ENCODE peak calls at places on chromosomes 4 and X, in eight cellular contexts. One of them, this sample, is unnamed.

GRCh38 chr4:1653776-1654175 is 30.3 kb downstream of the FAM53A start:
- DNase-seq in caudate nucleus: no peak
- DNase-seq in A549: no peak
- DNase-seq in EL: no peak
- DNase-seq in NCI-H1417 treated with DMSO at 0.1 percent for 48 hours: no peak
- DNase-seq in GM13977: no peak
- DNase-seq in mammary epithelial cell: no peak
- DNase-seq in T-helper 9 cell: no peak
- DNase-seq in this sample: no peak

GRCh38 chrX:50827996-50828395 is 14.0 kb upstream of the SHROOM4 start:
- DNase-seq in caudate nucleus: no peak
- DNase-seq in A549: no peak
- DNase-seq in EL: no peak
- DNase-seq in NCI-H1417 treated with DMSO at 0.1 percent for 48 hours: no peak
- DNase-seq in GM13977: no peak
- DNase-seq in mammary epithelial cell: peak
- DNase-seq in T-helper 9 cell: no peak
- DNase-seq in this sample: no peak

GRCh38 chr4:6475492-6476020 is 3.1 kb upstream of the PPP2R2C start:
- DNase-seq in caudate nucleus: no peak
- DNase-seq in A549: no peak
- DNase-seq in EL: no peak
- DNase-seq in NCI-H1417 treated with DMSO at 0.1 percent for 48 hours: no peak
- DNase-seq in GM13977: no peak
- DNase-seq in mammary epithelial cell: no peak
- DNase-seq in T-helper 9 cell: no peak
- DNase-seq in this sample: no peak

GRCh38 chrX:134764202-134764785 is 106.0 kb upstream of the PLAC1 start:
- DNase-seq in caudate nucleus: no peak
- DNase-seq in A549: peak
- DNase-seq in EL: peak
- DNase-seq in NCI-H1417 treated with DMSO at 0.1 percent for 48 hours: no peak
- DNase-seq in GM13977: peak
- DNase-seq in mammary epithelial cell: peak
- DNase-seq in T-helper 9 cell: no peak
- DNase-seq in this sample: no peak

GRCh38 chrX:119518371-119518770 is 46.8 kb downstream of the STEEP1 start:
- DNase-seq in caudate nucleus: no peak
- DNase-seq in A549: no peak
- DNase-seq in EL: no peak
- DNase-seq in NCI-H1417 treated with DMSO at 0.1 percent for 48 hours: no peak
- DNase-seq in GM13977: no peak
- DNase-seq in mammary epithelial cell: no peak
- DNase-seq in T-helper 9 cell: no peak
- DNase-seq in this sample: no peak

GRCh38 chrX:21427086-21427485 is 52.9 kb downstream of the CNKSR2 start:
- DNase-seq in caudate nucleus: no peak
- DNase-seq in A549: no peak
- DNase-seq in EL: no peak
- DNase-seq in NCI-H1417 treated with DMSO at 0.1 percent for 48 hours: no peak
- DNase-seq in GM13977: no peak
- DNase-seq in mammary epithelial cell: no peak
- DNase-seq in T-helper 9 cell: no peak
- DNase-seq in this sample: no peak

GRCh38 chr4:3479358-3480101 is 16.4 kb downstream of the DOK7 start:
- DNase-seq in caudate nucleus: no peak
- DNase-seq in A549: no peak
- DNase-seq in EL: no peak
- DNase-seq in NCI-H1417 treated with DMSO at 0.1 percent for 48 hours: no peak
- DNase-seq in GM13977: no peak
- DNase-seq in mammary epithelial cell: no peak
- DNase-seq in T-helper 9 cell: no peak
- DNase-seq in this sample: peak

GRCh38 chr4:5158825-5159224 is 107.5 kb downstream of the STK32B start:
- DNase-seq in caudate nucleus: no peak
- DNase-seq in A549: no peak
- DNase-seq in EL: no peak
- DNase-seq in NCI-H1417 treated with DMSO at 0.1 percent for 48 hours: no peak
- DNase-seq in GM13977: no peak
- DNase-seq in mammary epithelial cell: no peak
- DNase-seq in T-helper 9 cell: no peak
- DNase-seq in this sample: no peak

GRCh38 chr4:172688536-172688935 is 480.1 kb upstream of the GALNT7 start:
- DNase-seq in caudate nucleus: no peak
- DNase-seq in A549: no peak
- DNase-seq in EL: no peak
- DNase-seq in NCI-H1417 treated with DMSO at 0.1 percent for 48 hours: no peak
- DNase-seq in GM13977: no peak
- DNase-seq in mammary epithelial cell: no peak
- DNase-seq in T-helper 9 cell: no peak
- DNase-seq in this sample: no peak

GRCh38 chrX:65644621-65645287 is 22.7 kb upstream of the MSN start:
- DNase-seq in caudate nucleus: peak
- DNase-seq in A549: peak
- DNase-seq in EL: peak
- DNase-seq in NCI-H1417 treated with DMSO at 0.1 percent for 48 hours: no peak
- DNase-seq in GM13977: no peak
- DNase-seq in mammary epithelial cell: peak
- DNase-seq in T-helper 9 cell: no peak
- DNase-seq in this sample: peak

GRCh38 chrX:56233682-56234081 is 1.5 kb downstream of the KLF8 start:
- DNase-seq in caudate nucleus: peak
- DNase-seq in A549: no peak
- DNase-seq in EL: no peak
- DNase-seq in NCI-H1417 treated with DMSO at 0.1 percent for 48 hours: no peak
- DNase-seq in GM13977: peak
- DNase-seq in mammary epithelial cell: peak
- DNase-seq in T-helper 9 cell: no peak
- DNase-seq in this sample: peak

GRCh38 chr4:139641218-139641617 is 24.4 kb upstream of the MGST2 start:
- DNase-seq in caudate nucleus: no peak
- DNase-seq in A549: peak
- DNase-seq in EL: peak
- DNase-seq in NCI-H1417 treated with DMSO at 0.1 percent for 48 hours: no peak
- DNase-seq in GM13977: no peak
- DNase-seq in mammary epithelial cell: no peak
- DNase-seq in T-helper 9 cell: no peak
- DNase-seq in this sample: no peak

GRCh38 chrX:25105251-25105650 is 89.5 kb upstream of the ARX start:
- DNase-seq in caudate nucleus: no peak
- DNase-seq in A549: no peak
- DNase-seq in EL: no peak
- DNase-seq in NCI-H1417 treated with DMSO at 0.1 percent for 48 hours: no peak
- DNase-seq in GM13977: no peak
- DNase-seq in mammary epithelial cell: no peak
- DNase-seq in T-helper 9 cell: no peak
- DNase-seq in this sample: no peak

GRCh38 chrX:48835524-48836329 is at the start of gene PCSK1N:
- DNase-seq in caudate nucleus: peak
- DNase-seq in A549: peak
- DNase-seq in EL: no peak
- DNase-seq in NCI-H1417 treated with DMSO at 0.1 percent for 48 hours: peak
- DNase-seq in GM13977: peak
- DNase-seq in mammary epithelial cell: peak
- DNase-seq in T-helper 9 cell: peak
- DNase-seq in this sample: no peak

GRCh38 chrX:101191217-101191750 is 28.3 kb upstream of the DRP2 start:
- DNase-seq in caudate nucleus: no peak
- DNase-seq in A549: no peak
- DNase-seq in EL: no peak
- DNase-seq in NCI-H1417 treated with DMSO at 0.1 percent for 48 hours: no peak
- DNase-seq in GM13977: peak
- DNase-seq in mammary epithelial cell: no peak
- DNase-seq in T-helper 9 cell: no peak
- DNase-seq in this sample: peak

GRCh38 chr4:31538877-31539276 is 818.7 kb downstream of the PCDH7 start:
- DNase-seq in caudate nucleus: no peak
- DNase-seq in A549: no peak
- DNase-seq in EL: no peak
- DNase-seq in NCI-H1417 treated with DMSO at 0.1 percent for 48 hours: no peak
- DNase-seq in GM13977: no peak
- DNase-seq in mammary epithelial cell: no peak
- DNase-seq in T-helper 9 cell: no peak
- DNase-seq in this sample: no peak

GRCh38 chr4:76012388-76012801 is 5.1 kb upstream of the CXCL9 start:
- DNase-seq in caudate nucleus: no peak
- DNase-seq in A549: no peak
- DNase-seq in EL: peak
- DNase-seq in NCI-H1417 treated with DMSO at 0.1 percent for 48 hours: no peak
- DNase-seq in GM13977: no peak
- DNase-seq in mammary epithelial cell: peak
- DNase-seq in T-helper 9 cell: no peak
- DNase-seq in this sample: no peak

GRCh38 chrX:78104447-78105176 is 564 bp downstream of the PGK1 start:
- DNase-seq in caudate nucleus: peak
- DNase-seq in A549: peak
- DNase-seq in EL: peak
- DNase-seq in NCI-H1417 treated with DMSO at 0.1 percent for 48 hours: no peak
- DNase-seq in GM13977: peak
- DNase-seq in mammary epithelial cell: peak
- DNase-seq in T-helper 9 cell: peak
- DNase-seq in this sample: peak

GRCh38 chr4:26687728-26688127 is 103.8 kb downstream of the TBC1D19 start:
- DNase-seq in caudate nucleus: no peak
- DNase-seq in A549: no peak
- DNase-seq in EL: peak
- DNase-seq in NCI-H1417 treated with DMSO at 0.1 percent for 48 hours: no peak
- DNase-seq in GM13977: no peak
- DNase-seq in mammary epithelial cell: peak
- DNase-seq in T-helper 9 cell: no peak
- DNase-seq in this sample: no peak

GRCh38 chr4:2689825-2690700 is 66.1 kb downstream of the TNIP2 start:
- DNase-seq in caudate nucleus: no peak
- DNase-seq in A549: no peak
- DNase-seq in EL: no peak
- DNase-seq in NCI-H1417 treated with DMSO at 0.1 percent for 48 hours: no peak
- DNase-seq in GM13977: peak
- DNase-seq in mammary epithelial cell: no peak
- DNase-seq in T-helper 9 cell: no peak
- DNase-seq in this sample: peak

GRCh38 chr4:48645225-48645794 is 134.8 kb downstream of the FRYL start:
- DNase-seq in caudate nucleus: no peak
- DNase-seq in A549: no peak
- DNase-seq in EL: no peak
- DNase-seq in NCI-H1417 treated with DMSO at 0.1 percent for 48 hours: no peak
- DNase-seq in GM13977: no peak
- DNase-seq in mammary epithelial cell: no peak
- DNase-seq in T-helper 9 cell: no peak
- DNase-seq in this sample: no peak

GRCh38 chrX:48893556-48894348 is 3.8 kb downstream of the TIMM17B start:
- DNase-seq in caudate nucleus: no peak
- DNase-seq in A549: no peak
- DNase-seq in EL: no peak
- DNase-seq in NCI-H1417 treated with DMSO at 0.1 percent for 48 hours: no peak
- DNase-seq in GM13977: no peak
- DNase-seq in mammary epithelial cell: no peak
- DNase-seq in T-helper 9 cell: no peak
- DNase-seq in this sample: no peak

GRCh38 chr4:142697303-142697702 is 148.8 kb downstream of the INPP4B start:
- DNase-seq in caudate nucleus: no peak
- DNase-seq in A549: no peak
- DNase-seq in EL: no peak
- DNase-seq in NCI-H1417 treated with DMSO at 0.1 percent for 48 hours: peak
- DNase-seq in GM13977: no peak
- DNase-seq in mammary epithelial cell: no peak
- DNase-seq in T-helper 9 cell: no peak
- DNase-seq in this sample: no peak

GRCh38 chr4:43693876-43694275 is 754.7 kb downstream of the KCTD8 start:
- DNase-seq in caudate nucleus: no peak
- DNase-seq in A549: no peak
- DNase-seq in EL: no peak
- DNase-seq in NCI-H1417 treated with DMSO at 0.1 percent for 48 hours: no peak
- DNase-seq in GM13977: no peak
- DNase-seq in mammary epithelial cell: no peak
- DNase-seq in T-helper 9 cell: no peak
- DNase-seq in this sample: no peak

GRCh38 chr4:2258091-2259035 is 3.5 kb downstream of the MXD4 start:
- DNase-seq in caudate nucleus: no peak
- DNase-seq in A549: no peak
- DNase-seq in EL: no peak
- DNase-seq in NCI-H1417 treated with DMSO at 0.1 percent for 48 hours: no peak
- DNase-seq in GM13977: no peak
- DNase-seq in mammary epithelial cell: no peak
- DNase-seq in T-helper 9 cell: no peak
- DNase-seq in this sample: peak

GRCh38 chr4:105641876-105642275 is 66.6 kb downstream of the INTS12 start:
- DNase-seq in caudate nucleus: no peak
- DNase-seq in A549: no peak
- DNase-seq in EL: no peak
- DNase-seq in NCI-H1417 treated with DMSO at 0.1 percent for 48 hours: no peak
- DNase-seq in GM13977: no peak
- DNase-seq in mammary epithelial cell: no peak
- DNase-seq in T-helper 9 cell: no peak
- DNase-seq in this sample: no peak

GRCh38 chr4:6472387-6473263 is at the start of gene PPP2R2C:
- DNase-seq in caudate nucleus: no peak
- DNase-seq in A549: peak
- DNase-seq in EL: no peak
- DNase-seq in NCI-H1417 treated with DMSO at 0.1 percent for 48 hours: no peak
- DNase-seq in GM13977: peak
- DNase-seq in mammary epithelial cell: no peak
- DNase-seq in T-helper 9 cell: no peak
- DNase-seq in this sample: no peak

GRCh38 chr4:21827575-21827974 is 121.0 kb downstream of the KCNIP4 start:
- DNase-seq in caudate nucleus: no peak
- DNase-seq in A549: no peak
- DNase-seq in EL: no peak
- DNase-seq in NCI-H1417 treated with DMSO at 0.1 percent for 48 hours: no peak
- DNase-seq in GM13977: no peak
- DNase-seq in mammary epithelial cell: no peak
- DNase-seq in T-helper 9 cell: no peak
- DNase-seq in this sample: no peak

GRCh38 chrX:3545901-3546300 is 167.5 kb downstream of the PRKX start:
- DNase-seq in caudate nucleus: no peak
- DNase-seq in A549: no peak
- DNase-seq in EL: no peak
- DNase-seq in NCI-H1417 treated with DMSO at 0.1 percent for 48 hours: no peak
- DNase-seq in GM13977: no peak
- DNase-seq in mammary epithelial cell: peak
- DNase-seq in T-helper 9 cell: no peak
- DNase-seq in this sample: no peak

GRCh38 chrX:51456814-51457213 is 39.6 kb downstream of the NUDT11 start:
- DNase-seq in caudate nucleus: no peak
- DNase-seq in A549: no peak
- DNase-seq in EL: peak
- DNase-seq in NCI-H1417 treated with DMSO at 0.1 percent for 48 hours: no peak
- DNase-seq in GM13977: no peak
- DNase-seq in mammary epithelial cell: no peak
- DNase-seq in T-helper 9 cell: no peak
- DNase-seq in this sample: no peak

GRCh38 chr4:52019941-52020657 is at the start of gene LRRC66:
- DNase-seq in caudate nucleus: no peak
- DNase-seq in A549: no peak
- DNase-seq in EL: no peak
- DNase-seq in NCI-H1417 treated with DMSO at 0.1 percent for 48 hours: no peak
- DNase-seq in GM13977: no peak
- DNase-seq in mammary epithelial cell: no peak
- DNase-seq in T-helper 9 cell: no peak
- DNase-seq in this sample: no peak

GRCh38 chrX:11678174-11678573 is 12.5 kb upstream of the ARHGAP6 start:
- DNase-seq in caudate nucleus: no peak
- DNase-seq in A549: no peak
- DNase-seq in EL: no peak
- DNase-seq in NCI-H1417 treated with DMSO at 0.1 percent for 48 hours: no peak
- DNase-seq in GM13977: no peak
- DNase-seq in mammary epithelial cell: no peak
- DNase-seq in T-helper 9 cell: no peak
- DNase-seq in this sample: no peak

GRCh38 chr4:27048350-27049100 is 187.9 kb downstream of the STIM2 start:
- DNase-seq in caudate nucleus: no peak
- DNase-seq in A549: peak
- DNase-seq in EL: peak
- DNase-seq in NCI-H1417 treated with DMSO at 0.1 percent for 48 hours: peak
- DNase-seq in GM13977: peak
- DNase-seq in mammary epithelial cell: peak
- DNase-seq in T-helper 9 cell: no peak
- DNase-seq in this sample: no peak

GRCh38 chrX:27132851-27133250 is 330.3 kb downstream of the PPP4R3C start:
- DNase-seq in caudate nucleus: no peak
- DNase-seq in A549: no peak
- DNase-seq in EL: no peak
- DNase-seq in NCI-H1417 treated with DMSO at 0.1 percent for 48 hours: no peak
- DNase-seq in GM13977: no peak
- DNase-seq in mammary epithelial cell: no peak
- DNase-seq in T-helper 9 cell: no peak
- DNase-seq in this sample: no peak

This sample was measured in psoas muscle.